ENCODE peak calls at places on chromosomes 6 and 20, in four cellular contexts. A is PC-9, I is stomach, O is AG08396. R is an unnamed sample.

GRCh38 chr6:13729891-13730290 is 18.3 kb upstream of the RANBP9 start:
- DNase-seq in I (no peak), A (peak; percentile 30), O (peak; percentile 64), R (no peak)

GRCh38 chr6:38179300-38179699 is 359.8 kb downstream of the ZFAND3 start:
- DNase-seq in O (no peak), A (no peak), I (peak; percentile 15), R (no peak)

GRCh38 chr6:144710207-144710606 is 425.1 kb downstream of the UTRN start:
- DNase-seq in I (no peak), O (peak; percentile 66), A (peak; percentile 12), R (no peak)

GRCh38 chr6:25279748-25280616 is 808 bp downstream of the CARMIL1 start:
- DNase-seq in I (peak; percentile 38), A (peak; percentile 41), O (peak; percentile 18), R (peak; percentile 50)

GRCh38 chr6:28885149-28885738 is 38.5 kb downstream of the TRIM27 start:
- DNase-seq in O (no peak), A (no peak), I (no peak), R (no peak)

GRCh38 chr6:120826253-120826652 is 508.0 kb downstream of the TBC1D32 start:
- DNase-seq in I (peak; percentile 55), O (no peak), A (peak; percentile 37), R (peak; percentile 27)

GRCh38 chr20:57483287-57484050 is 41.5 kb downstream of the CTCFL start:
- DNase-seq in A (no peak), I (no peak), O (no peak), R (no peak)

GRCh38 chr20:58719258-58719657 is 26.7 kb downstream of the NPEPL1 start:
- DNase-seq in A (no peak), O (peak; percentile 1), I (peak; percentile 17), R (no peak)

GRCh38 chr20:24785141-24785924 is 163.7 kb upstream of the CST7 start:
- DNase-seq in A (peak; percentile 50), I (no peak), O (peak; percentile 44), R (no peak)

R was measured in colonic mucosa.